ENCODE peak calls at places on chromosome 21, in six cellular contexts. O, Y, L, K, D and W are unnamed samples.

GRCh38 chr21:45982256-45982757 is 737 bp downstream of the COL6A1 start:
- DNase-seq in O (peak; percentile 45), L (no peak), D (no peak), K (no peak), Y (no peak), W (peak; percentile 83)

GRCh38 chr21:43778469-43779335 is 2.6 kb upstream of the CSTB start:
- DNase-seq in K (no peak), L (no peak), O (no peak), Y (no peak), D (no peak), W (no peak)

GRCh38 chr21:46598563-46599250 is 6.2 kb downstream of the S100B start:
- DNase-seq in Y (no peak), D (no peak), L (peak; percentile 7), K (no peak), O (no peak), W (no peak)

GRCh38 chr21:44773291-44773932 is 28.2 kb downstream of the UBE2G2 start:
- DNase-seq in O (peak; percentile 64), Y (peak; percentile 38), L (no peak), K (no peak), D (no peak), W (peak; percentile 91)

GRCh38 chr21:46119565-46120271 is 21.8 kb downstream of the COL6A2 start:
- DNase-seq in O (no peak), Y (peak; percentile 73), D (peak; percentile 32), L (no peak), K (no peak), W (peak; percentile 82)

GRCh38 chr21:45844181-45844580 is 137.4 kb upstream of the COL6A1 start:
- DNase-seq in L (no peak), K (no peak), O (no peak), Y (peak; percentile 62), D (peak; percentile 12), W (no peak)

GRCh38 chr21:18191139-18191538 is 53.5 kb upstream of the CHODL start:
- DNase-seq in O (no peak), L (no peak), D (no peak), Y (no peak), K (no peak), W (no peak)

GRCh38 chr21:44433791-44434567 is 21.3 kb upstream of the LRRC3 start:
- DNase-seq in D (no peak), L (no peak), K (no peak), Y (peak; percentile 43), O (no peak), W (peak; percentile 84)

GRCh38 chr21:45513003-45513706 is 29.1 kb downstream of the SLC19A1 start:
- DNase-seq in K (no peak), D (peak; percentile 38), L (no peak), O (no peak), Y (no peak), W (no peak)

GRCh38 chr21:44711327-44712202 is at the start of gene TSPEAR:
- DNase-seq in D (peak; percentile 27), K (no peak), L (no peak), Y (peak; percentile 60), O (no peak), W (peak; percentile 78)

GRCh38 chr21:38958940-38959685 is 153.4 kb downstream of the ETS2 start:
- DNase-seq in O (no peak), Y (no peak), K (no peak), D (no peak), L (no peak), W (no peak)

GRCh38 chr21:15011967-15012366 is 52.8 kb downstream of the NRIP1 start:
- DNase-seq in L (no peak), Y (no peak), K (no peak), O (no peak), D (no peak), W (no peak)

GRCh38 chr21:16154961-16155360 is 425.2 kb downstream of the USP25 start:
- DNase-seq in D (no peak), O (no peak), Y (no peak), L (no peak), K (no peak), W (no peak)

GRCh38 chr21:38306833-38307232 is 50.0 kb downstream of the KCNJ15 start:
- DNase-seq in Y (no peak), O (no peak), L (no peak), K (no peak), D (no peak), W (no peak)

GRCh38 chr21:39022035-39022900 is 161.0 kb downstream of the PSMG1 start:
- DNase-seq in L (no peak), D (peak; percentile 60), O (no peak), Y (no peak), K (no peak), W (no peak)

GRCh38 chr21:45378258-45378966 is 26.6 kb upstream of the COL18A1 start:
- DNase-seq in D (peak; percentile 32), K (no peak), O (no peak), L (no peak), Y (no peak), W (no peak)

GRCh38 chr21:46084709-46085108 is 13.2 kb upstream of the COL6A2 start:
- DNase-seq in O (no peak), L (no peak), D (peak; percentile 37), Y (peak; percentile 55), K (no peak), W (peak; percentile 80)

GRCh38 chr21:31191553-31191952 is 152.5 kb downstream of the TIAM1 start:
- DNase-seq in Y (no peak), D (no peak), L (no peak), O (no peak), K (no peak), W (no peak)

GRCh38 chr21:37877171-37877570 is 39.1 kb downstream of the KCNJ6 start:
- DNase-seq in O (no peak), D (no peak), L (no peak), K (no peak), Y (no peak), W (no peak)

GRCh38 chr21:29018540-29018939 is 609 bp downstream of the RWDD2B start:
- DNase-seq in O (no peak), D (no peak), L (no peak), Y (no peak), K (no peak), W (no peak)

GRCh38 chr21:29290245-29290644 is 8.5 kb upstream of the BACH1 start:
- DNase-seq in K (no peak), O (no peak), L (no peak), D (no peak), Y (no peak), W (no peak)

GRCh38 chr21:17554619-17555472 is 42.0 kb downstream of the CXADR start:
- DNase-seq in L (no peak), K (no peak), D (no peak), O (no peak), Y (no peak), W (no peak)

GRCh38 chr21:43909736-43910455 is 44.9 kb downstream of the AGPAT3 start:
- DNase-seq in Y (no peak), O (no peak), D (peak; percentile 26), K (no peak), L (no peak), W (no peak)

GRCh38 chr21:20040768-20041167 is 957.4 kb upstream of the NCAM2 start:
- DNase-seq in D (no peak), K (no peak), Y (no peak), O (no peak), L (no peak), W (no peak)

GRCh38 chr21:37551406-37552355 is 185.1 kb downstream of the DYRK1A start:
- DNase-seq in D (peak; percentile 61), O (no peak), Y (no peak), L (no peak), K (peak; percentile 29), W (peak; percentile 84)

GRCh38 chr21:35932232-35932911 is 128.0 kb downstream of the SETD4 start:
- DNase-seq in L (peak; percentile 50), K (no peak), Y (no peak), O (no peak), D (peak; percentile 37), W (no peak)

GRCh38 chr21:36974851-36975192 is 8.4 kb upstream of the HLCS start:
- DNase-seq in D (no peak), Y (no peak), O (no peak), L (no peak), K (no peak), W (no peak)

GRCh38 chr21:31909153-31909771 is 36.4 kb downstream of the HUNK start:
- DNase-seq in K (no peak), L (no peak), Y (no peak), O (peak; percentile 47), D (peak; percentile 53), W (no peak)

GRCh38 chr21:46392921-46393320 is 65.8 kb upstream of the DIP2A start:
- DNase-seq in Y (no peak), L (no peak), K (no peak), O (no peak), D (peak; percentile 89), W (no peak)

GRCh38 chr21:15686506-15686905 is 43.3 kb upstream of the USP25 start:
- DNase-seq in K (no peak), L (no peak), O (no peak), Y (no peak), D (no peak), W (no peak)

GRCh38 chr21:23016617-23017016 is 2018.4 kb downstream of the NCAM2 start:
- DNase-seq in L (no peak), O (peak; percentile 11), Y (no peak), D (no peak), K (no peak), W (no peak)
- TF ChIP-seq CTCF in L (no peak), O (peak; percentile 40), Y (no peak), D (no peak), K (peak; percentile 60), W (peak; percentile 74)

GRCh38 chr21:25561668-25562641 is 45.3 kb downstream of the MRPL39 start:
- DNase-seq in D (peak; percentile 67), L (peak; percentile 66), Y (peak; percentile 79), O (peak; percentile 69), K (peak; percentile 31), W (peak; percentile 87)
- TF ChIP-seq CTCF in D (peak; percentile 20), L (peak; percentile 35), Y (no peak), O (no peak), K (peak; percentile 40), W (peak; percentile 44)

GRCh38 chr21:27476696-27477095 is 509.8 kb upstream of the ADAMTS5 start:
- DNase-seq in Y (no peak), D (no peak), K (no peak), L (no peak), O (no peak), W (no peak)
- TF ChIP-seq CTCF in Y (peak; percentile 41), D (peak; percentile 49), K (peak; percentile 9), L (no peak), O (peak; percentile 6), W (peak; percentile 78)

DNA sequence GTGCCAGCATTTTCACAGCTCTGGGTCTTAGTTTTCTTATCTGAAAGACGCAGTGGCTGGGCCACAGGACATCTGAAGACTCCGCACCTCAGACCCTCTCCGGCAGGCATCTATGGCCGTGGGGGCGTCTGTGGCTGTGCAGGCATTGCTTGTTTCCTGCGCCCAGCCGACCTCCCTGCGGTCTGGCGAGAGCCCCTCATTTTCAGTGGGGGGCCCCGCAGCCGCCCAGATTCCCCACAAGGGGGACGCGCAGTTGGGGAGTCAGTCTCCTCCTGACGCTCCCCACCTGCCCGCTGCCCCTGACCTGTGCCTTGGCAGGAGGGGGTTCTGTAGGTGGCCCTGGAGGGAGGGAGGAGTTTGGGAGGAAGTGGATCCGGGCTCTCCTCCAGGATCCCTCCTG is 3.5 kb upstream of the TFF1 start:
- DNase-seq in Y (no peak), K (no peak), D (no peak), L (no peak), O (no peak), W (no peak)
- TF ChIP-seq CTCF in Y (no peak), K (peak; percentile 11), D (no peak), L (no peak), O (peak; percentile 20), W (no peak)

GRCh38 chr21:32994305-32994704 is 31.4 kb upstream of the OLIG2 start:
- DNase-seq in O (no peak), Y (no peak), D (no peak), K (no peak), L (no peak), W (no peak)
- TF ChIP-seq CTCF in O (peak; percentile 36), Y (no peak), D (no peak), K (peak; percentile 48), L (peak; percentile 11), W (peak; percentile 56)

GRCh38 chr21:34582506-34583150 is 32.3 kb downstream of the RCAN1 start:
- DNase-seq in K (no peak), L (peak; percentile 64), D (no peak), O (peak; percentile 8), Y (no peak), W (peak; percentile 64)
- TF ChIP-seq CTCF in K (peak; percentile 52), L (peak; percentile 33), D (no peak), O (peak; percentile 27), Y (no peak), W (peak; percentile 68)